ENCODE peak calls at places on chromosomes 12 and 14, in seven cellular contexts. S, E, W, B, Y, M and Q are unnamed samples.

GRCh38 chr14:52802597-52802996 is 11.2 kb upstream of the GNPNAT1 start:
- DNase-seq in S (no peak), E (peak; percentile 95), W (no peak), B (no peak), Y (no peak), M (peak; percentile 82), Q (peak; percentile 96)

GRCh38 chr14:105442125-105442524 is 22.5 kb downstream of the MTA1 start:
- DNase-seq in S (no peak), E (no peak), W (no peak), B (no peak), Y (no peak), M (no peak), Q (no peak)

GRCh38 chr14:55754471-55754870 is 174.5 kb downstream of the KTN1 start:
- DNase-seq in S (no peak), E (no peak), W (peak; percentile 11), B (no peak), Y (no peak), M (no peak), Q (peak; percentile 70)

GRCh38 chr14:105430042-105430441 is 10.4 kb downstream of the MTA1 start:
- DNase-seq in S (no peak), E (no peak), W (no peak), B (no peak), Y (no peak), M (no peak), Q (no peak)

GRCh38 chr12:18492372-18493025 is 231.2 kb downstream of the PIK3C2G start:
- DNase-seq in S (no peak), E (peak; percentile 50), W (no peak), B (no peak), Y (no peak), M (peak; percentile 39), Q (peak; percentile 46)

GRCh38 chr12:21774358-21775129 is at the start of gene KCNJ8:
- DNase-seq in S (peak; percentile 75), E (peak; percentile 73), W (no peak), B (peak; percentile 16), Y (peak; percentile 62), M (peak; percentile 57), Q (no peak)

GRCh38 chr14:24110485-24110884 is 4.1 kb upstream of the DCAF11 start:
- DNase-seq in S (no peak), E (no peak), W (no peak), B (no peak), Y (no peak), M (no peak), Q (no peak)

GRCh38 chr14:89372156-89372555 is 44.9 kb downstream of the FOXN3 start:
- DNase-seq in S (no peak), E (peak; percentile 64), W (no peak), B (no peak), Y (no peak), M (peak; percentile 46), Q (no peak)

GRCh38 chr12:95473440-95473946 is 459 bp upstream of the METAP2 start:
- DNase-seq in S (no peak), E (peak; percentile 74), W (no peak), B (peak; percentile 39), Y (peak; percentile 50), M (peak; percentile 36), Q (peak; percentile 58)

GRCh38 chr12:108859923-108860291 is 2.5 kb upstream of the SSH1 start:
- DNase-seq in S (no peak), E (no peak), W (no peak), B (no peak), Y (no peak), M (no peak), Q (no peak)

GRCh38 chr12:17169726-17170471 is 563.9 kb upstream of the LMO3 start:
- DNase-seq in S (no peak), E (no peak), W (no peak), B (peak; percentile 61), Y (no peak), M (no peak), Q (no peak)

GRCh38 chr12:8699714-8700113 is 1.9 kb downstream of the RIMKLB start:
- DNase-seq in S (no peak), E (no peak), W (no peak), B (no peak), Y (no peak), M (no peak), Q (no peak)

GRCh38 chr12:105641742-105642141 is 311.3 kb downstream of the C12orf75 start:
- DNase-seq in S (no peak), E (no peak), W (no peak), B (no peak), Y (no peak), M (no peak), Q (no peak)

GRCh38 chr14:105143451-105144230 is 24.9 kb downstream of the JAG2 start:
- DNase-seq in S (no peak), E (no peak), W (no peak), B (no peak), Y (no peak), M (no peak), Q (no peak)

GRCh38 chr14:54098536-54098935 is 141.9 kb upstream of the BMP4 start:
- DNase-seq in S (no peak), E (no peak), W (no peak), B (no peak), Y (no peak), M (peak; percentile 20), Q (peak; percentile 57)

GRCh38 chr14:104724981-104725771 is 1.1 kb downstream of the ADSS1 start:
- DNase-seq in S (peak; percentile 70), E (peak; percentile 63), W (peak; percentile 57), B (no peak), Y (peak; percentile 67), M (no peak), Q (peak; percentile 32)

GRCh38 chr14:58656671-58657411 is 19.1 kb downstream of the DACT1 start:
- DNase-seq in S (no peak), E (no peak), W (no peak), B (no peak), Y (no peak), M (no peak), Q (no peak)

GRCh38 chr12:27870939-27871338 is 90.9 kb upstream of the MANSC4 start:
- DNase-seq in S (no peak), E (peak; percentile 61), W (no peak), B (no peak), Y (no peak), M (peak; percentile 92), Q (no peak)

GRCh38 chr12:25718081-25718731 is 165.1 kb upstream of the LMNTD1 start:
- DNase-seq in S (no peak), E (peak; percentile 51), W (no peak), B (no peak), Y (no peak), M (no peak), Q (no peak)

GRCh38 chr12:49025463-49025862 is 6.9 kb upstream of the PRKAG1 start:
- DNase-seq in S (no peak), E (no peak), W (no peak), B (no peak), Y (no peak), M (no peak), Q (no peak)

GRCh38 chr12:49027846-49028245 is 9.3 kb upstream of the PRKAG1 start:
- DNase-seq in S (no peak), E (no peak), W (no peak), B (no peak), Y (no peak), M (no peak), Q (no peak)

GRCh38 chr12:49024543-49024942 is 6.0 kb upstream of the PRKAG1 start:
- DNase-seq in S (no peak), E (no peak), W (no peak), B (no peak), Y (no peak), M (no peak), Q (no peak)

GRCh38 chr12:49026678-49027480 is 8.3 kb upstream of the PRKAG1 start:
- DNase-seq in S (no peak), E (no peak), W (no peak), B (no peak), Y (no peak), M (no peak), Q (no peak)

DNA sequence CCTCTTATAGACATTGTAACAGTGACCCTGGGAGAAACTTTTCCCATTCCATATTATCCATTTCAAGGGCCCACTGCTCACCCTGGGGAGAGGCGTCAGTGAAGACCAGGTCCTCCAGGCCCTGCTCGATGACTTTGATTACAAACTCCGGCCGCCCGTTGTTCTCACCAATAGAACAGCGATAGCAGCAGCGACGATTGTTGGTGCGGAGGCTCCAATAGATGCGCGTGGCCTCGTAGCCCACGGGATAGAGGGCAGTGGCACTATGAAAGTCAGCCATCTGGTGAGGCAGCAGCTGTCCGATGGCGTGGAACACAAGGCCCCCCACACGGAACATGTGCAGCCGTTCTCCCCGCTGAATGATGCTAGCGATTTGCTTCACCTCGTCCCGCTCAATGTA is 7.5 kb upstream of the PRKAG1 start:
- DNase-seq in S (no peak), E (no peak), W (no peak), B (no peak), Y (no peak), M (no peak), Q (no peak)
- H4K20me1 ChIP-seq in S (peaks cover 6% of the 10 kb centered on the region), E (no peaks in the 10 kb centered on the region), W (no peaks in the 10 kb centered on the region), B (no peaks in the 10 kb centered on the region), Y (no peaks in the 10 kb centered on the region), M (no peaks in the 10 kb centered on the region), Q (no peaks in the 10 kb centered on the region)

DNA sequence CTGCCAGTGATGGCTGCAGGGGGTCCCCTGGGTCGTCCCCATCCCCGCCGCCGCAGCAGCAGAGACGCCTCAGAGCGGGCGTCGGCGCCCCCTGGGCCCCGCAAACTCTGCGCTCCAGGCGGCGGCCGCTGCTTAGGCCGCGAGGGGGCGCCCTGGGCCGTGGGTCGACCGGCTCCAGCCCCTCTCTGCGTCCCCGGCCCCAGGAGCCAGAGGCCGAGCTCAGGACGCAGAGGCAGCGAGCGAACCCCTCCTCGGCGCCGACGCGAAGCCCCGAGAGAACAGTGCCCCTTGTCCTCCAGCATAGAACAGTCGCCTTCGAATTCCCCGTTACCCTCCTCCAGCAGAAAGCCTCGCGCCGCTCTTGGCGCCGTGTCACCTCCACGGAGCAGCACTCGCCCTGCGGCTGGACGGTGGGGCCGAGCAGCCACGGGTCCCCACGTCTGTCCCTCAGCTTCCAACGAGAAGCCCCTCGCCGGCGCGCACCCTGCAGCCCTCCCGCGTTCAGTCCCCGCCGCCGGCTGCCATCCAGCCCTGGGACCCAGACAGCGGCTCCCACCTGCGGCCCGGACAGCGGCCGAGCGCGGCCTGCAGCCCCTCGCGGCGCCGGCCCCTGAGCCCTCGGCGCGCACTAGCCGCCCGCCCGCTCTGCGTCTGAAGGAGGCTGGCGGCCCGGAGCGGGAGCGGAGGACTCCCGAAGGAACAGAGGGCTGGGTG is 106.6 kb downstream of the PRICKLE1 start:
- DNase-seq in S (peak; percentile 92), E (peak; percentile 82), W (peak; percentile 76), B (peak; percentile 63), Y (peak; percentile 91), M (peak; percentile 61), Q (peak; percentile 73)
- TF ChIP-seq EZH2 in S (peak; percentile 31), E (no peak), W (no peak), B (no peak), Y (no peak), M (no peak), Q (no peak)

GRCh38 chr12:65929641-65930040 is 105.4 kb downstream of the HMGA2 start:
- DNase-seq in S (no peak), E (no peak), W (no peak), B (no peak), Y (no peak), M (no peak), Q (no peak)
- H4K20me1 ChIP-seq in S (no peaks in the 10 kb centered on the region), E (peaks cover 8% of the 10 kb centered on the region), W (peaks cover 16% of the 10 kb centered on the region), B (no peaks in the 10 kb centered on the region), Y (no peaks in the 10 kb centered on the region), M (no peaks in the 10 kb centered on the region), Q (peaks cover 85% of the 10 kb centered on the region)

GRCh38 chr14:73237219-73237785 is at the start of gene PAPLN:
- DNase-seq in S (peak; percentile 77), E (peak; percentile 43), W (peak; percentile 55), B (no peak), Y (peak; percentile 62), M (peak; percentile 12), Q (peak; percentile 29)
- TF ChIP-seq EZH2 in S (no peak), E (no peak), W (no peak), B (no peak), Y (no peak), M (peak; percentile 80), Q (no peak)